ENCODE peak calls at places on chromosomes 11 and 22, in seven cellular contexts. K is endothelial cell of umbilical vein; Y is AG04450; W is coronary artery; H is mammary epithelial cell; O is H9; C is CD4-positive, alpha-beta T cell. J is an unnamed sample.

GRCh38 chr11:10294289-10294953 is 402 bp upstream of the SBF2 start:
- DNase-seq in K (peak), Y (no peak), W (no peak), H (peak), O (peak), C (no peak), J (no peak)

GRCh38 chr22:20857838-20858614 is 585 bp downstream of the PI4KA start:
- DNase-seq in K (peak), Y (peak), W (peak), H (peak), O (peak), C (peak), J (peak)

GRCh38 chr11:45771942-45772522 is 32.9 kb upstream of the SLC35C1 start:
- DNase-seq in K (peak), Y (peak), W (peak), H (peak), O (peak), C (peak), J (peak)

GRCh38 chr11:48101044-48101733 is 115.4 kb upstream of the OR4B1 start:
- DNase-seq in K (no peak), Y (no peak), W (peak), H (no peak), O (no peak), C (no peak), J (no peak)

GRCh38 chr22:19036229-19036522 is 86.0 kb downstream of the DGCR2 start:
- DNase-seq in K (no peak), Y (no peak), W (no peak), H (no peak), O (no peak), C (no peak), J (no peak)

GRCh38 chr22:33835196-33835788 is 85.0 kb downstream of the LARGE1 start:
- DNase-seq in K (no peak), Y (no peak), W (no peak), H (no peak), O (no peak), C (no peak), J (no peak)

GRCh38 chr22:45226681-45227186 is 14.0 kb downstream of the KIAA0930 start:
- DNase-seq in K (no peak), Y (no peak), W (no peak), H (peak), O (peak), C (no peak), J (no peak)

GRCh38 chr11:102981324-102981910 is 25.9 kb upstream of the MMP13 start:
- DNase-seq in K (peak), Y (no peak), W (no peak), H (no peak), O (no peak), C (no peak), J (no peak)

GRCh38 chr11:12148882-12149281 is 38.5 kb downstream of the MICAL2 start:
- DNase-seq in K (no peak), Y (no peak), W (no peak), H (no peak), O (no peak), C (no peak), J (no peak)

GRCh38 chr11:124873980-124874379 is 8.7 kb downstream of the ROBO3 start:
- DNase-seq in K (no peak), Y (no peak), W (peak), H (no peak), O (no peak), C (no peak), J (no peak)

GRCh38 chr22:47593911-47594311 is 831.5 kb downstream of the TBC1D22A start:
- DNase-seq in K (no peak), Y (no peak), W (no peak), H (no peak), O (no peak), C (no peak), J (no peak)

GRCh38 chr11:15912825-15913224 is 443.5 kb downstream of the SOX6 start:
- DNase-seq in K (no peak), Y (no peak), W (no peak), H (no peak), O (no peak), C (no peak), J (no peak)

GRCh38 chr11:19938866-19939265 is 221.4 kb downstream of the DBX1 start:
- DNase-seq in K (no peak), Y (no peak), W (no peak), H (peak), O (no peak), C (no peak), J (no peak)

GRCh38 chr11:19935507-19935906 is 222.9 kb downstream of the NAV2 start:
- DNase-seq in K (peak), Y (no peak), W (no peak), H (peak), O (peak), C (no peak), J (no peak)

GRCh38 chr11:19936461-19936860 is 223.8 kb downstream of the DBX1 start:
- DNase-seq in K (no peak), Y (no peak), W (peak), H (no peak), O (no peak), C (no peak), J (no peak)

GRCh38 chr11:19939415-19939929 is 220.8 kb downstream of the DBX1 start:
- DNase-seq in K (no peak), Y (no peak), W (peak), H (peak), O (no peak), C (no peak), J (no peak)

DNA sequence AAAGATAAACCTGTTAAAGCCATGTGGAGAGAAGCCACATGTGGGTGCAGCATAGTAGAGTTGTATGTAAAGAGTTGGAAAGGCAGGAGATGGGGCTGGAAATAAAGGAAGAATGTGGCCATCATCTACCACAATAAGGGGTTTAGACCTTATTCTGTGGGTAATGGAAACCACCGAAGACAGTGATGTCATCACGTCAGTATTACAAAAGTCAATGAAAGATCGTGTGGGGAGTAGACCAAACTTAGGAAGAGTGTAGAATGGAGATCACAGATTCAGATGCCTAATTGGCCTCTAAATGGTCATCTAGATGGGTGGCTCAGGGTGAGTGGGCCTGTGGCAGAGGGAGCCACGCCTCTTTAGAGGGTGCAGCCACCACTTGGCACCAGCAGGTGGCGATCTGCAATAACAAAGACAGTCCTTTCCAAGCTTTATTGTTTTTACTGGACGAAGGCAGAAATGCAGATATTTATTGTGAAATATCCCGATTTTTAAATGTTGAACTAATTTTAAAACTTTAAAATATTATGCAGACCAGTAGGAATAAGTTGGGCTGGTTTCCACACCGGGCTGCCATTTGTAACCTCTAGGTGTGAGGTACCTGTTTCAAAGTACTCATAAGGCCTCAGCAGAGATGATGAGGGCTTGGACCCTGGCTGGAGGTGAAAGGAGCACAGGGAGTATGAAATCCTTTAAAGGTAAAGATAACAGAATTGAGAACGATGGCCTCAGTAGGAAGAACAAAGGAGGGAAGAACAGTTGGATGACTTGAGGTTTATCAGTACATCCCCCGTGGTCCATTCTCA is 222.0 kb downstream of the DBX1 start:
- DNase-seq in K (peak), Y (no peak), W (peak), H (peak), O (peak), C (no peak), J (no peak)
- H3K27ac ChIP-seq in K (no peak), Y (no peak), W (peak), H (peak), O (no peak), C (no peak), J (peak)

DNA sequence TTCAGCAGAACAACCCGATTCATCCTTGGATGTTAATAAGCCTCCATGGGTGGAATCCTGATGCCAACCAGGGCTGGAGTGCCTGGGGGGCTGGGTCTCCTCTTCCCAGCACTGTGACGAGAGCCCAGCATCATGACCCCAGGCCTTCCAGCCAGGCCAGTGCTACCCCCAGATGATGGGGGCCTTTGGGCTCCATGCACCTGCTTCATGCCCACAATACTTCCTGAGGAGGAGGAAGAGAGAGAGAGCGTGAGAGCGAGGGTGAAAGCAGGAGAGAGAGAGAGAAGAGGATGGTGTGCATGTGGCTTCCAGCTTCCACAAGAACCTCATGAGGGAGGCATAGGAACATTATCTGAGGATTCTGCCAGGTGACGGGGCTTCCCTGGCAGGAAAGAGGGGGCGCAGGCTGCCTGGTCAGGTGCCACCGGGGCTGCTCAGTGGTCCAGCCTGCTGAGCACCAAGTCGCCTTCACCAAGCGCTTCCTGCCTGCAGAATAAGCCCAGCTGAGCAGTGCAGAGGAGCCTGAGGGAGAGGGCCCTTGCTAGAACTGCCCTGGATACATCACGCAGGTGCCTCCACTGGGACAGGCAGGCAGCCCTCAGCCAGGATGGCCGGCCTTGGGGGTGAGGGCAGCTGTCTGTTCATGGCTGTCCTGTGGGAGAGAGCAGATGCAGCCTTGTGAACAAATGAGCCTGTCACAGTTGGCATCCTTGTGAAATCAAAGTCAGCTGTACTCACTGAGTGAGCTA is 243.3 kb upstream of the B3GAT1 start:
- DNase-seq in K (no peak), Y (no peak), W (no peak), H (no peak), O (peak), C (no peak), J (peak)
- TF ChIP-seq CTCF in K (no peak), Y (no peak), W (no peak), H (no peak), O (no peak), C (no peak), J (no peak)

GRCh38 chr22:42641801-42642413 is 1.5 kb upstream of the ATP5MGL start:
- DNase-seq in K (no peak), Y (no peak), W (no peak), H (no peak), O (no peak), C (no peak), J (no peak)

GRCh38 chr22:42645341-42645937 is 3.8 kb downstream of the CYB5R3 start:
- DNase-seq in K (peak), Y (no peak), W (no peak), H (no peak), O (peak), C (no peak), J (no peak)

GRCh38 chr22:42643632-42644421 is 3.4 kb upstream of the ATP5MGL start:
- DNase-seq in K (no peak), Y (no peak), W (no peak), H (no peak), O (no peak), C (no peak), J (no peak)

GRCh38 chr22:42644422-42645340 is 4.3 kb upstream of the ATP5MGL start:
- DNase-seq in K (peak), Y (no peak), W (no peak), H (no peak), O (peak), C (no peak), J (peak)

GRCh38 chr22:42642801-42643631 is 2.6 kb upstream of the ATP5MGL start:
- DNase-seq in K (no peak), Y (no peak), W (no peak), H (no peak), O (no peak), C (no peak), J (no peak)
- H3K27ac ChIP-seq in K (no peak), Y (no peak), W (peak), H (no peak), O (no peak), C (no peak), J (peak)

GRCh38 chr11:19905280-19905853 is 192.7 kb downstream of the NAV2 start:
- DNase-seq in K (peak), Y (no peak), W (no peak), H (no peak), O (no peak), C (no peak), J (no peak)
- TF ChIP-seq CTCF in K (peak), Y (peak), W (peak), H (peak), O (peak), C (no peak), J (peak)

DNA sequence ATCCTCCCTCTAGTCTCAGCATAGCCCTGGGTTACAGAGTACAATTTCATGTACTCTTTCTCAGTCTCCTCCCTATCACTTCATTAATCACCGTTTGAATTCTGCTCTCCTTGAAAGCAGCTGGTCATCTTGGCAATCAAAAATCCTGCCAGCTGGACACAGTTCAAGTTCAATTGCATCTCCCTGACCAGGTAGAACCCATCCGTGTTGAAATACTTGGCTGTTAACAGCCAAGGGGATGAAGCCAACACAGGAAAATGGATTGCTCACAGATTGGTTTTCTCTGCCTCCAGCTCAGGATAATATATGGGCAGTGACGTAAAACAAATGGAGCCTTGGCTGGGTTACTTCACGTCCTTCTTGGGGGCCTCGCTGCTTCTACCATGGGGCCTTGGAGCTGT is 55.1 kb upstream of the GRK3 start:
- DNase-seq in K (no peak), Y (no peak), W (no peak), H (peak), O (no peak), C (no peak), J (no peak)
- H3K27ac ChIP-seq in K (no peak), Y (no peak), W (no peak), H (no peak), O (no peak), C (no peak), J (no peak)

DNA sequence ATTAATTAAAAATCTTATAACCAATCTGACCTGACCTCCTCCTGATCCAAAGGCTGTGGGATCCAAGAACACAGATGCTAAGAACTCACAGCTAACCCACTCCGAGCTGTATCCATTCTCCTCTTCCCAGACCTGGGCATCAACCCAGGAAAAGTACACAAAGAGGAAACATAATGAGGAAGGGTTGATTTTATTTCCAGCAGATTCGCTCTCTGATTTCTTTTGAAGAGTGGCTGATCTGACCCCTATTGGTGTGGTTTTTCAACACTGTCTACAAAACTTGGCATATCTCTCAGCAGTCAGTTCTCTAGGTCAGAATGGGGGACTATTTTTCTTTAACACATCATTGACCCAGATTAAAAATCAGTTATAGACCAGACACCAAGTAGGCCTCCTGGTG is 201.9 kb upstream of the UBASH3B start:
- DNase-seq in K (no peak), Y (no peak), W (no peak), H (no peak), O (no peak), C (no peak), J (no peak)
- TF ChIP-seq CTCF in K (no peak), Y (no peak), W (no peak), H (no peak), O (no peak), C (no peak), J (no peak)

DNA sequence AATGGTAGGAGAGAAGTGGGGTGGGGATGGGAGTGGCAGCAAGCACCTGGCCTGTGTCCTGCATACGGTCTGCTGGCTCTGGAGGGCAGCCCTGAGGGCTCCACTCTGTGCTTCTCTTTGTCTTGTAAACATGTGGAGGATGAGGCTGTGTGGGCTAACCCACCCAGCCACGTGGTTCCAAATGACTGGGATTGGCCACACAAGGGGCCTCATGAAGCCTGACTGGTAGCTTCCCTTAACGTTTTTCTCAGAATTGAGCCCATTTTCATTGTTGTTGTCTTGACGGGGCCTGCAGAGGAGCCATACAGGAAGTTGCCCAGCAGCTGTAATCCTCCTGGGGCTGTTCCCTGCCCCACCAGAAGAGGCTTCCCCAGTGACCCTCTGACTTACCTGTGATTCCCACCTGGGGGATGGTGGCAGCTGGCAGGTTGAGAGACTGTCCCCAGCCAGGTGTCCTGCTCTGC is 18.0 kb downstream of the DERL3 start:
- DNase-seq in K (no peak), Y (no peak), W (no peak), H (no peak), O (no peak), C (no peak), J (no peak)
- H3K27ac ChIP-seq in K (no peak), Y (no peak), W (no peak), H (no peak), O (no peak), C (no peak), J (peak)

DNA sequence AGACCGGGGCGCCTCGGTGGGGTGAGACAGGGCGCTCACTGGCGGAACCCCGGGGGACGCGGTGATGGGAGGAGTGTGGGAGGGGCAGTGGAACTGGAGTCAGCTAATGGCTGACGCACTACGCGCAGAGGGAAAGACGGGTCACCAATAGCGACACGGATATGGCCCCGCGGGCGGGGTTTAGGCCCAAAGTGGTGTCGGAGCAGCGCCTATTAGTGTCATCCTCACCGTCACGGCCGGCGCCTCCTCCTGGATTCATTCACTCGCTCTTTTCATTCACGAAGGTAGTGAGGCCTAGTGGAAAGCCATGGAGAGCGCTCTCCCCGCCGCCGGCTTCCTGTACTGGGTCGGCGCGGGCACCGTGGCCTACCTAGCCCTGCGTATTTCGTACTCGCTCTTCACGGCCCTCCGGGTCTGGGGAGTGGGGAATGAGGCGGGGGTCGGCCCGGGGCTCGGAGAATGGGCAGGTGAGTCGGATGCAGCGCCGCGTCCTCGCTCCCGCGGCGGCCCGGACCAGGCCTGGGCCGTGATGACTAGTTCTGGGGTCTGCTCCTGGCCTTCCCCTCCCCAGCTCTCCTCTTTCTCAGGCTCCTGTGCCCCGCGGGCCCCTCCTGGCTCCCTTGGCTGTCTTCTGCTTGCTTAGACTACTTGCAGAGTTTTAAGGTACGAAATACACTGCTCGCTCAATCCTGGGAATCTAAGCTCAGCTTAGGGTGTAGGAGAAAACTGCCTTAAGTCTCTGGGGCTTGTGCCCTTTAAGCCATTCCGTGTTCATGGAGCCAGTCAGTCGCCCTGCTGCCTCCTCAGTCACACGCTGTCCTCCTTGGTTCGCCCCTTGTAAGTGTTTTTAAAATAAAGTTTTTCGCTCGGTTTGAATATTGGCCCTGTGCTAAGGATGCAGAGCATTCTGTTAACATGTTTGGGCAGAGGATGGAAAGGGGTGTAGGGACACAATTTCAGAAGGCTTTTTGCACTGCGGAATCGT is at the start of gene HSD17B12:
- DNase-seq in K (peak), Y (peak), W (peak), H (peak), O (peak), C (peak), J (peak)
- TF ChIP-seq CTCF in K (no peak), Y (no peak), W (no peak), H (peak), O (no peak), C (no peak), J (no peak)

DNA sequence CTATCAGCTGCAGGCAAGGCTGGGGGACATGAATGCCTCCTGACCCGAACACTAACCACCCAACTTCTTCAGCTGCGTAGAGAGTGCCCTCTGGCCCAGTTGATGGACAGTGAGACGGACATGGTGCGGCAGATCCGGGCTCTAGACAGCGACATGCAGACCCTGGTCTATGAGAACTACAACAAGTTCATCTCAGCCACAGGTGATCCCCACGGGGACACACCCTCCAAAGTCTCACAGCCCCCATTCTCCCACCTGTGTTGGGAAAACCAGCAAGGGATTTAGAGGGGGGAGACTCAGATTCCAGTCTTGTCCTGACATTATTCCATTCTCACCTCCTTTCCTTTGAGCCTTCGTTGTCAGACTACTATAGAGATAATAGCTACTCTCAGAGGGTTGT is 912 bp downstream of the VPS51 start:
- DNase-seq in K (no peak), Y (no peak), W (no peak), H (no peak), O (no peak), C (no peak), J (no peak)
- H3K27ac ChIP-seq in K (no peak), Y (no peak), W (peak), H (peak), O (no peak), C (peak), J (peak)